ENCODE peak calls at places on chromosomes 13 and 19, in eight cellular contexts. One of them, this sample, is unnamed.

GRCh38 chr19:40464059-40465024 is 1.2 kb downstream of the BLVRB start:
- DNase-seq in NT2/D1: no peak
- DNase-seq in AG08395: peak; percentile 77
- DNase-seq in GM23248: peak; percentile 95
- DNase-seq in CD4-positive, alpha-beta memory T cell: peak; percentile 63
- DNase-seq in GM03348: peak; percentile 82
- DNase-seq in fibroblast of lung: peak; percentile 85
- DNase-seq in EL: peak; percentile 90
- DNase-seq in this sample: peak; percentile 89

GRCh38 chr19:18233224-18233825 is 7.1 kb upstream of the PDE4C start:
- DNase-seq in NT2/D1: peak; percentile 78
- DNase-seq in AG08395: peak; percentile 62
- DNase-seq in GM23248: peak; percentile 68
- DNase-seq in CD4-positive, alpha-beta memory T cell: peak; percentile 57
- DNase-seq in GM03348: peak; percentile 79
- DNase-seq in fibroblast of lung: peak; percentile 45
- DNase-seq in EL: peak; percentile 47
- DNase-seq in this sample: no peak

GRCh38 chr13:30017880-30018279 is 167.5 kb upstream of the UBL3 start:
- DNase-seq in NT2/D1: no peak
- DNase-seq in AG08395: no peak
- DNase-seq in GM23248: no peak
- DNase-seq in CD4-positive, alpha-beta memory T cell: no peak
- DNase-seq in GM03348: no peak
- DNase-seq in fibroblast of lung: no peak
- DNase-seq in EL: no peak
- DNase-seq in this sample: no peak

GRCh38 chr13:94309576-94309975 is 169.9 kb downstream of the DCT start:
- DNase-seq in NT2/D1: no peak
- DNase-seq in AG08395: no peak
- DNase-seq in GM23248: no peak
- DNase-seq in CD4-positive, alpha-beta memory T cell: no peak
- DNase-seq in GM03348: no peak
- DNase-seq in fibroblast of lung: no peak
- DNase-seq in EL: peak; percentile 24
- DNase-seq in this sample: no peak

GRCh38 chr13:22655106-22655852 is 525.5 kb upstream of the SGCG start:
- DNase-seq in NT2/D1: no peak
- DNase-seq in AG08395: no peak
- DNase-seq in GM23248: no peak
- DNase-seq in CD4-positive, alpha-beta memory T cell: no peak
- DNase-seq in GM03348: no peak
- DNase-seq in fibroblast of lung: no peak
- DNase-seq in EL: no peak
- DNase-seq in this sample: no peak

GRCh38 chr13:102141625-102142472 is 260.0 kb downstream of the FGF14 start:
- DNase-seq in NT2/D1: no peak
- DNase-seq in AG08395: peak; percentile 40
- DNase-seq in GM23248: peak; percentile 67
- DNase-seq in CD4-positive, alpha-beta memory T cell: no peak
- DNase-seq in GM03348: peak; percentile 53
- DNase-seq in fibroblast of lung: peak; percentile 23
- DNase-seq in EL: peak; percentile 10
- DNase-seq in this sample: peak; percentile 13

GRCh38 chr19:15091918-15092753 is 10.1 kb downstream of the OR1I1 start:
- DNase-seq in NT2/D1: peak; percentile 78
- DNase-seq in AG08395: peak; percentile 51
- DNase-seq in GM23248: peak; percentile 67
- DNase-seq in CD4-positive, alpha-beta memory T cell: peak; percentile 67
- DNase-seq in GM03348: peak; percentile 67
- DNase-seq in fibroblast of lung: peak; percentile 50
- DNase-seq in EL: peak; percentile 72
- DNase-seq in this sample: peak; percentile 44

GRCh38 chr13:113298001-113298945 is 1.2 kb downstream of the LAMP1 start:
- DNase-seq in NT2/D1: no peak
- DNase-seq in AG08395: no peak
- DNase-seq in GM23248: peak; percentile 63
- DNase-seq in CD4-positive, alpha-beta memory T cell: no peak
- DNase-seq in GM03348: no peak
- DNase-seq in fibroblast of lung: peak; percentile 13
- DNase-seq in EL: no peak
- DNase-seq in this sample: no peak

GRCh38 chr13:76672422-76672821 is 213.8 kb downstream of the KCTD12 start:
- DNase-seq in NT2/D1: no peak
- DNase-seq in AG08395: peak; percentile 10
- DNase-seq in GM23248: peak; percentile 50
- DNase-seq in CD4-positive, alpha-beta memory T cell: no peak
- DNase-seq in GM03348: no peak
- DNase-seq in fibroblast of lung: peak; percentile 71
- DNase-seq in EL: no peak
- DNase-seq in this sample: no peak

GRCh38 chr19:55258476-55258827 is 365 bp downstream of the PPP6R1 start:
- DNase-seq in NT2/D1: no peak
- DNase-seq in AG08395: peak; percentile 53
- DNase-seq in GM23248: peak; percentile 52
- DNase-seq in CD4-positive, alpha-beta memory T cell: peak; percentile 32
- DNase-seq in GM03348: peak; percentile 80
- DNase-seq in fibroblast of lung: no peak
- DNase-seq in EL: no peak
- DNase-seq in this sample: no peak

GRCh38 chr13:47621931-47622330 is 379.1 kb downstream of the SUCLA2 start:
- DNase-seq in NT2/D1: no peak
- DNase-seq in AG08395: no peak
- DNase-seq in GM23248: peak; percentile 46
- DNase-seq in CD4-positive, alpha-beta memory T cell: no peak
- DNase-seq in GM03348: no peak
- DNase-seq in fibroblast of lung: peak; percentile 36
- DNase-seq in EL: no peak
- DNase-seq in this sample: no peak

GRCh38 chr19:18292460-18292809 is 11.0 kb upstream of the JUND start:
- DNase-seq in NT2/D1: no peak
- DNase-seq in AG08395: no peak
- DNase-seq in GM23248: no peak
- DNase-seq in CD4-positive, alpha-beta memory T cell: peak; percentile 39
- DNase-seq in GM03348: no peak
- DNase-seq in fibroblast of lung: no peak
- DNase-seq in EL: no peak
- DNase-seq in this sample: no peak

GRCh38 chr13:25112856-25113255 is 16.9 kb downstream of the PABPC3 start:
- DNase-seq in NT2/D1: no peak
- DNase-seq in AG08395: no peak
- DNase-seq in GM23248: no peak
- DNase-seq in CD4-positive, alpha-beta memory T cell: no peak
- DNase-seq in GM03348: no peak
- DNase-seq in fibroblast of lung: no peak
- DNase-seq in EL: no peak
- DNase-seq in this sample: no peak

GRCh38 chr13:31074750-31075149 is 87.0 kb downstream of the HSPH1 start:
- DNase-seq in NT2/D1: no peak
- DNase-seq in AG08395: no peak
- DNase-seq in GM23248: no peak
- DNase-seq in CD4-positive, alpha-beta memory T cell: no peak
- DNase-seq in GM03348: no peak
- DNase-seq in fibroblast of lung: no peak
- DNase-seq in EL: no peak
- DNase-seq in this sample: no peak

GRCh38 chr19:29328586-29328985 is 115.6 kb upstream of the UQCRFS1 start:
- DNase-seq in NT2/D1: no peak
- DNase-seq in AG08395: no peak
- DNase-seq in GM23248: no peak
- DNase-seq in CD4-positive, alpha-beta memory T cell: no peak
- DNase-seq in GM03348: no peak
- DNase-seq in fibroblast of lung: no peak
- DNase-seq in EL: no peak
- DNase-seq in this sample: no peak

GRCh38 chr13:86882107-86882506 is 789.1 kb upstream of the SLITRK5 start:
- DNase-seq in NT2/D1: peak; percentile 69
- DNase-seq in AG08395: no peak
- DNase-seq in GM23248: no peak
- DNase-seq in CD4-positive, alpha-beta memory T cell: no peak
- DNase-seq in GM03348: no peak
- DNase-seq in fibroblast of lung: no peak
- DNase-seq in EL: no peak
- DNase-seq in this sample: no peak

GRCh38 chr19:6678690-6679109 is 8.7 kb upstream of the TNFSF14 start:
- DNase-seq in NT2/D1: no peak
- DNase-seq in AG08395: peak; percentile 20
- DNase-seq in GM23248: peak; percentile 78
- DNase-seq in CD4-positive, alpha-beta memory T cell: no peak
- DNase-seq in GM03348: no peak
- DNase-seq in fibroblast of lung: peak; percentile 43
- DNase-seq in EL: peak; percentile 23
- DNase-seq in this sample: no peak

GRCh38 chr19:49339364-49340068 is 4.3 kb downstream of the CD37 start:
- DNase-seq in NT2/D1: peak; percentile 76
- DNase-seq in AG08395: peak; percentile 94
- DNase-seq in GM23248: peak; percentile 86
- DNase-seq in CD4-positive, alpha-beta memory T cell: no peak
- DNase-seq in GM03348: peak; percentile 94
- DNase-seq in fibroblast of lung: peak; percentile 91
- DNase-seq in EL: peak; percentile 56
- DNase-seq in this sample: peak; percentile 66

GRCh38 chr19:45414468-45414867 is 8.0 kb downstream of the POLR1G start:
- DNase-seq in NT2/D1: no peak
- DNase-seq in AG08395: no peak
- DNase-seq in GM23248: no peak
- DNase-seq in CD4-positive, alpha-beta memory T cell: no peak
- DNase-seq in GM03348: no peak
- DNase-seq in fibroblast of lung: no peak
- DNase-seq in EL: no peak
- DNase-seq in this sample: no peak

GRCh38 chr19:38649305-38650179 is 2.1 kb downstream of the ACTN4 start:
- DNase-seq in NT2/D1: no peak
- DNase-seq in AG08395: no peak
- DNase-seq in GM23248: peak; percentile 49
- DNase-seq in CD4-positive, alpha-beta memory T cell: no peak
- DNase-seq in GM03348: peak; percentile 37
- DNase-seq in fibroblast of lung: no peak
- DNase-seq in EL: peak; percentile 45
- DNase-seq in this sample: no peak

GRCh38 chr19:38003427-38004099 is 96.6 kb downstream of the SIPA1L3 start:
- DNase-seq in NT2/D1: no peak
- DNase-seq in AG08395: peak; percentile 54
- DNase-seq in GM23248: peak; percentile 90
- DNase-seq in CD4-positive, alpha-beta memory T cell: no peak
- DNase-seq in GM03348: peak; percentile 65
- DNase-seq in fibroblast of lung: peak; percentile 92
- DNase-seq in EL: peak; percentile 97
- DNase-seq in this sample: peak; percentile 52

GRCh38 chr13:110387451-110388140 is 80.5 kb downstream of the COL4A2 start:
- DNase-seq in NT2/D1: no peak
- DNase-seq in AG08395: no peak
- DNase-seq in GM23248: no peak
- DNase-seq in CD4-positive, alpha-beta memory T cell: no peak
- DNase-seq in GM03348: no peak
- DNase-seq in fibroblast of lung: no peak
- DNase-seq in EL: peak; percentile 55
- DNase-seq in this sample: no peak

GRCh38 chr13:39364797-39365468 is 238.1 kb downstream of the LHFPL6 start:
- DNase-seq in NT2/D1: no peak
- DNase-seq in AG08395: peak; percentile 38
- DNase-seq in GM23248: peak; percentile 41
- DNase-seq in CD4-positive, alpha-beta memory T cell: no peak
- DNase-seq in GM03348: peak; percentile 12
- DNase-seq in fibroblast of lung: peak; percentile 61
- DNase-seq in EL: no peak
- DNase-seq in this sample: no peak

GRCh38 chr19:38323276-38323675 is 3.6 kb downstream of the KCNK6 start:
- DNase-seq in NT2/D1: no peak
- DNase-seq in AG08395: no peak
- DNase-seq in GM23248: peak; percentile 12
- DNase-seq in CD4-positive, alpha-beta memory T cell: no peak
- DNase-seq in GM03348: no peak
- DNase-seq in fibroblast of lung: no peak
- DNase-seq in EL: no peak
- DNase-seq in this sample: no peak

GRCh38 chr19:29629836-29630534 is 23.9 kb downstream of the POP4 start:
- DNase-seq in NT2/D1: no peak
- DNase-seq in AG08395: no peak
- DNase-seq in GM23248: no peak
- DNase-seq in CD4-positive, alpha-beta memory T cell: no peak
- DNase-seq in GM03348: no peak
- DNase-seq in fibroblast of lung: no peak
- DNase-seq in EL: no peak
- DNase-seq in this sample: no peak

This sample was measured in stromal cell of bone marrow.